ENCODE peak calls at places on chromosome X, in five cellular contexts. One of them, this sample, is unnamed.

GRCh38 chrX:56963377-56963776 is 32.0 kb downstream of the SPIN3 start:
- DNase-seq in CD4-positive, alpha-beta memory T cell: peak
- DNase-seq in cardiac muscle cell: no peak
- DNase-seq in ascending aorta: no peak
- DNase-seq in suprapubic skin: no peak
- DNase-seq in this sample: no peak

GRCh38 chrX:97860206-97860605 is 976.5 kb downstream of the RPA4 start:
- DNase-seq in ascending aorta: no peak
- DNase-seq in cardiac muscle cell: no peak
- DNase-seq in CD4-positive, alpha-beta memory T cell: no peak
- DNase-seq in suprapubic skin: no peak
- DNase-seq in this sample: no peak

GRCh38 chrX:117335209-117335608 is 781.4 kb downstream of the KLHL13 start:
- DNase-seq in CD4-positive, alpha-beta memory T cell: no peak
- DNase-seq in suprapubic skin: no peak
- DNase-seq in cardiac muscle cell: no peak
- DNase-seq in ascending aorta: no peak
- DNase-seq in this sample: no peak

GRCh38 chrX:72057331-72057730 is 74.4 kb downstream of the RTL5 start:
- DNase-seq in ascending aorta: no peak
- DNase-seq in suprapubic skin: no peak
- DNase-seq in CD4-positive, alpha-beta memory T cell: no peak
- DNase-seq in cardiac muscle cell: no peak
- DNase-seq in this sample: no peak

GRCh38 chrX:132480581-132481203 is 8.1 kb downstream of the MBNL3 start:
- DNase-seq in cardiac muscle cell: peak
- DNase-seq in ascending aorta: no peak
- DNase-seq in suprapubic skin: no peak
- DNase-seq in CD4-positive, alpha-beta memory T cell: peak
- DNase-seq in this sample: no peak

GRCh38 chrX:17082831-17083230 is 136.4 kb downstream of the REPS2 start:
- DNase-seq in suprapubic skin: no peak
- DNase-seq in cardiac muscle cell: no peak
- DNase-seq in ascending aorta: no peak
- DNase-seq in CD4-positive, alpha-beta memory T cell: no peak
- DNase-seq in this sample: no peak

GRCh38 chrX:105226499-105226898 is 6.0 kb upstream of the TEX13A start:
- DNase-seq in ascending aorta: no peak
- DNase-seq in cardiac muscle cell: no peak
- DNase-seq in suprapubic skin: no peak
- DNase-seq in CD4-positive, alpha-beta memory T cell: no peak
- DNase-seq in this sample: no peak

GRCh38 chrX:73206366-73206765 is 8.3 kb downstream of the NAP1L2 start:
- DNase-seq in ascending aorta: no peak
- DNase-seq in cardiac muscle cell: no peak
- DNase-seq in suprapubic skin: no peak
- DNase-seq in CD4-positive, alpha-beta memory T cell: no peak
- DNase-seq in this sample: no peak

GRCh38 chrX:11437642-11438379 is 144.6 kb downstream of the AMELX start:
- DNase-seq in ascending aorta: peak
- DNase-seq in CD4-positive, alpha-beta memory T cell: no peak
- DNase-seq in suprapubic skin: no peak
- DNase-seq in cardiac muscle cell: no peak
- DNase-seq in this sample: no peak

GRCh38 chrX:40068048-40068447 is 29.7 kb downstream of the BCOR start:
- DNase-seq in suprapubic skin: no peak
- DNase-seq in CD4-positive, alpha-beta memory T cell: peak
- DNase-seq in ascending aorta: no peak
- DNase-seq in cardiac muscle cell: no peak
- DNase-seq in this sample: no peak

GRCh38 chrX:14941301-14941700 is 68.1 kb downstream of the MOSPD2 start:
- DNase-seq in cardiac muscle cell: no peak
- DNase-seq in ascending aorta: no peak
- DNase-seq in CD4-positive, alpha-beta memory T cell: no peak
- DNase-seq in suprapubic skin: no peak
- DNase-seq in this sample: no peak

GRCh38 chrX:662126-662525 is 31.5 kb downstream of the SHOX start:
- DNase-seq in ascending aorta: no peak
- DNase-seq in suprapubic skin: no peak
- DNase-seq in cardiac muscle cell: no peak
- DNase-seq in CD4-positive, alpha-beta memory T cell: no peak
- DNase-seq in this sample: no peak

GRCh38 chrX:7133036-7133412 is 14.5 kb upstream of the STS start:
- DNase-seq in CD4-positive, alpha-beta memory T cell: no peak
- DNase-seq in cardiac muscle cell: peak
- DNase-seq in suprapubic skin: no peak
- DNase-seq in ascending aorta: no peak
- DNase-seq in this sample: no peak

GRCh38 chrX:130715299-130715698 is 187.7 kb downstream of the ENOX2 start:
- DNase-seq in suprapubic skin: no peak
- DNase-seq in ascending aorta: no peak
- DNase-seq in CD4-positive, alpha-beta memory T cell: no peak
- DNase-seq in cardiac muscle cell: no peak
- DNase-seq in this sample: no peak

GRCh38 chrX:16517206-16517605 is 132.8 kb upstream of the S100G start:
- DNase-seq in cardiac muscle cell: no peak
- DNase-seq in ascending aorta: no peak
- DNase-seq in CD4-positive, alpha-beta memory T cell: no peak
- DNase-seq in suprapubic skin: no peak
- DNase-seq in this sample: no peak

GRCh38 chrX:133437356-133437755 is 22.1 kb upstream of the GPC4 start:
- DNase-seq in suprapubic skin: no peak
- DNase-seq in ascending aorta: no peak
- DNase-seq in cardiac muscle cell: no peak
- DNase-seq in CD4-positive, alpha-beta memory T cell: no peak
- DNase-seq in this sample: no peak

GRCh38 chrX:120514236-120514635 is 45.1 kb upstream of the LAMP2 start:
- DNase-seq in ascending aorta: no peak
- DNase-seq in CD4-positive, alpha-beta memory T cell: no peak
- DNase-seq in cardiac muscle cell: no peak
- DNase-seq in suprapubic skin: no peak
- DNase-seq in this sample: no peak

GRCh38 chrX:40933132-40934078 is 151.8 kb upstream of the USP9X start:
- DNase-seq in suprapubic skin: no peak
- DNase-seq in cardiac muscle cell: peak
- DNase-seq in CD4-positive, alpha-beta memory T cell: peak
- DNase-seq in ascending aorta: no peak
- DNase-seq in this sample: no peak

GRCh38 chrX:123731987-123732678 is 719 bp downstream of the THOC2 start:
- DNase-seq in cardiac muscle cell: peak
- DNase-seq in suprapubic skin: no peak
- DNase-seq in ascending aorta: no peak
- DNase-seq in CD4-positive, alpha-beta memory T cell: peak
- DNase-seq in this sample: no peak

GRCh38 chrX:31165241-31166035 is 93.6 kb upstream of the FTHL17 start:
- DNase-seq in ascending aorta: no peak
- DNase-seq in CD4-positive, alpha-beta memory T cell: no peak
- DNase-seq in suprapubic skin: no peak
- DNase-seq in cardiac muscle cell: no peak
- DNase-seq in this sample: no peak

GRCh38 chrX:150146271-150146888 is 208.1 kb upstream of the EOLA2 start:
- DNase-seq in ascending aorta: no peak
- DNase-seq in suprapubic skin: no peak
- DNase-seq in CD4-positive, alpha-beta memory T cell: no peak
- DNase-seq in cardiac muscle cell: no peak
- DNase-seq in this sample: no peak

GRCh38 chrX:54248309-54248708 is 65.3 kb upstream of the FAM120C start:
- DNase-seq in CD4-positive, alpha-beta memory T cell: peak
- DNase-seq in suprapubic skin: no peak
- DNase-seq in ascending aorta: no peak
- DNase-seq in cardiac muscle cell: peak
- DNase-seq in this sample: no peak

GRCh38 chrX:100831219-100831946 is 11.2 kb downstream of the CSTF2 start:
- DNase-seq in ascending aorta: no peak
- DNase-seq in suprapubic skin: no peak
- DNase-seq in cardiac muscle cell: no peak
- DNase-seq in CD4-positive, alpha-beta memory T cell: no peak
- DNase-seq in this sample: no peak

GRCh38 chrX:2829066-2829430 is 318 bp downstream of the GYG2 start:
- DNase-seq in cardiac muscle cell: peak
- DNase-seq in ascending aorta: no peak
- DNase-seq in CD4-positive, alpha-beta memory T cell: no peak
- DNase-seq in suprapubic skin: no peak
- DNase-seq in this sample: no peak

GRCh38 chrX:11188664-11189063 is 77.5 kb downstream of the HCCS start:
- DNase-seq in cardiac muscle cell: no peak
- DNase-seq in ascending aorta: no peak
- DNase-seq in CD4-positive, alpha-beta memory T cell: no peak
- DNase-seq in suprapubic skin: no peak
- DNase-seq in this sample: no peak

GRCh38 chrX:31228415-31228832 is 156.6 kb upstream of the FTHL17 start:
- DNase-seq in suprapubic skin: no peak
- DNase-seq in ascending aorta: no peak
- DNase-seq in CD4-positive, alpha-beta memory T cell: no peak
- DNase-seq in cardiac muscle cell: no peak
- DNase-seq in this sample: no peak

GRCh38 chrX:131059231-131059630 is 1.1 kb downstream of the ARHGAP36 start:
- DNase-seq in suprapubic skin: no peak
- DNase-seq in CD4-positive, alpha-beta memory T cell: no peak
- DNase-seq in ascending aorta: no peak
- DNase-seq in cardiac muscle cell: no peak
- DNase-seq in this sample: no peak

GRCh38 chrX:107674480-107675364 is 46.4 kb downstream of the PRPS1 start:
- DNase-seq in cardiac muscle cell: no peak
- DNase-seq in ascending aorta: peak
- DNase-seq in suprapubic skin: peak
- DNase-seq in CD4-positive, alpha-beta memory T cell: no peak
- DNase-seq in this sample: peak

GRCh38 chrX:623599-624323 is 6.8 kb upstream of the SHOX start:
- DNase-seq in suprapubic skin: peak
- DNase-seq in CD4-positive, alpha-beta memory T cell: no peak
- DNase-seq in ascending aorta: no peak
- DNase-seq in cardiac muscle cell: no peak
- DNase-seq in this sample: no peak

GRCh38 chrX:40140706-40141499 is 43.1 kb upstream of the BCOR start:
- DNase-seq in ascending aorta: no peak
- DNase-seq in CD4-positive, alpha-beta memory T cell: no peak
- DNase-seq in suprapubic skin: no peak
- DNase-seq in cardiac muscle cell: peak
- DNase-seq in this sample: no peak

GRCh38 chrX:67961516-67961915 is 417.7 kb downstream of the AR start:
- DNase-seq in ascending aorta: no peak
- DNase-seq in CD4-positive, alpha-beta memory T cell: no peak
- DNase-seq in suprapubic skin: no peak
- DNase-seq in cardiac muscle cell: no peak
- DNase-seq in this sample: no peak

GRCh38 chrX:154017766-154018517 is 1.8 kb downstream of the IRAK1 start:
- DNase-seq in suprapubic skin: no peak
- DNase-seq in CD4-positive, alpha-beta memory T cell: no peak
- DNase-seq in ascending aorta: no peak
- DNase-seq in cardiac muscle cell: no peak
- DNase-seq in this sample: no peak
- H3K27ac ChIP-seq in suprapubic skin: peak
- H3K27ac ChIP-seq in CD4-positive, alpha-beta memory T cell: peak
- H3K27ac ChIP-seq in ascending aorta: no peak
- H3K27ac ChIP-seq in cardiac muscle cell: no peak
- H3K27ac ChIP-seq in this sample: peak

DNA sequence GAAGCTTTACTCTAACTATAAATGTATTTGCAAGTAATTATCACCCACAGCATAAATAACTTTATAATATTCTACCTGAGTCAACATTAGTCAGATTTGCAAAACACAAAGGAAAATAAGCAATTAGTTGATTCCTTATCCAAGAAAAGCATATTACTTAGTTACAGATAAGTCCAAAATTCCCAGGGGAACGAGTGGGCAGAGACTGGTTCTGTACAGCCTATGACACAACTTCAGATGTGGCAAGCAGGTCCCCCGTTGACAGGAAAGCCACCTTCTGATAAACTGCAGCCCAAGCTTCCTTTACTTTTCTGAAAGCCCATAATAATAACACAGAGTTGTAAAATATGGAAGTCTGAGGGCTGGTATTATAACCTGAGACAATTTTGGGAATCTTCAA is 62.4 kb upstream of the NDP start:
- DNase-seq in suprapubic skin: no peak
- DNase-seq in CD4-positive, alpha-beta memory T cell: no peak
- DNase-seq in cardiac muscle cell: no peak
- DNase-seq in ascending aorta: no peak
- DNase-seq in this sample: no peak
- H3K27ac ChIP-seq in suprapubic skin: no peak
- H3K27ac ChIP-seq in CD4-positive, alpha-beta memory T cell: no peak
- H3K27ac ChIP-seq in cardiac muscle cell: no peak
- H3K27ac ChIP-seq in ascending aorta: no peak
- H3K27ac ChIP-seq in this sample: no peak

GRCh38 chrX:48920713-48921104 is 1.9 kb upstream of the PIM2 start:
- DNase-seq in suprapubic skin: no peak
- DNase-seq in CD4-positive, alpha-beta memory T cell: no peak
- DNase-seq in cardiac muscle cell: no peak
- DNase-seq in ascending aorta: no peak
- DNase-seq in this sample: no peak
- H3K27ac ChIP-seq in suprapubic skin: no peak
- H3K27ac ChIP-seq in CD4-positive, alpha-beta memory T cell: peak
- H3K27ac ChIP-seq in cardiac muscle cell: no peak
- H3K27ac ChIP-seq in ascending aorta: no peak
- H3K27ac ChIP-seq in this sample: peak

GRCh38 chrX:154296731-154297130 is 1.1 kb downstream of the TKTL1 start:
- DNase-seq in cardiac muscle cell: no peak
- DNase-seq in ascending aorta: no peak
- DNase-seq in suprapubic skin: no peak
- DNase-seq in CD4-positive, alpha-beta memory T cell: no peak
- DNase-seq in this sample: no peak
- H3K27ac ChIP-seq in cardiac muscle cell: no peak
- H3K27ac ChIP-seq in ascending aorta: no peak
- H3K27ac ChIP-seq in suprapubic skin: no peak
- H3K27ac ChIP-seq in CD4-positive, alpha-beta memory T cell: no peak
- H3K27ac ChIP-seq in this sample: no peak

GRCh38 chrX:136899206-136899605 is 18.7 kb upstream of the RBMX start:
- DNase-seq in cardiac muscle cell: no peak
- DNase-seq in CD4-positive, alpha-beta memory T cell: no peak
- DNase-seq in suprapubic skin: no peak
- DNase-seq in ascending aorta: no peak
- DNase-seq in this sample: no peak
- H3K27ac ChIP-seq in cardiac muscle cell: no peak
- H3K27ac ChIP-seq in CD4-positive, alpha-beta memory T cell: no peak
- H3K27ac ChIP-seq in suprapubic skin: no peak
- H3K27ac ChIP-seq in ascending aorta: no peak
- H3K27ac ChIP-seq in this sample: no peak

GRCh38 chrX:13511557-13512330 is 57.7 kb upstream of the EGFL6 start:
- DNase-seq in cardiac muscle cell: no peak
- DNase-seq in ascending aorta: no peak
- DNase-seq in suprapubic skin: no peak
- DNase-seq in CD4-positive, alpha-beta memory T cell: no peak
- DNase-seq in this sample: no peak
- H3K27ac ChIP-seq in cardiac muscle cell: no peak
- H3K27ac ChIP-seq in ascending aorta: no peak
- H3K27ac ChIP-seq in suprapubic skin: no peak
- H3K27ac ChIP-seq in CD4-positive, alpha-beta memory T cell: no peak
- H3K27ac ChIP-seq in this sample: no peak

This sample was measured in esophagus squamous epithelium.